ENCODE peak calls at places on chromosomes 13 and 19, in eight cellular contexts. One of them, this sample, is unnamed.

GRCh38 chr13:37680137-37680536 is 81.6 kb upstream of the POSTN start:
- DNase-seq in IMR-90: no peak
- DNase-seq in stimulated activated CD4-positive, alpha-beta T cell treated with anti-CD3 and anti-CD28 coated beads, Interleukin-2, amount 100 ng/mL, for 48 hours: no peak
- DNase-seq in posterior cingulate gyrus: no peak
- DNase-seq in astrocyte of the spinal cord: no peak
- DNase-seq in fibroblast of pulmonary artery: no peak
- DNase-seq in pancreas: no peak
- DNase-seq in stimulated activated CD8-positive, alpha-beta memory T cell treated with anti-CD3 and anti-CD28 coated beads, Interleukin-7, amount 100 ng/mL, for 4 hours: no peak
- DNase-seq in this sample: no peak

GRCh38 chr19:45250216-45250831 is 747 bp upstream of the MARK4 start:
- DNase-seq in fibroblast of pulmonary artery: no peak
- DNase-seq in stimulated activated CD8-positive, alpha-beta memory T cell treated with anti-CD3 and anti-CD28 coated beads, Interleukin-7, amount 100 ng/mL, for 4 hours: no peak
- DNase-seq in pancreas: no peak
- DNase-seq in stimulated activated CD4-positive, alpha-beta T cell treated with anti-CD3 and anti-CD28 coated beads, Interleukin-2, amount 100 ng/mL, for 48 hours: no peak
- DNase-seq in IMR-90: no peak
- DNase-seq in posterior cingulate gyrus: no peak
- DNase-seq in astrocyte of the spinal cord: no peak
- DNase-seq in this sample: no peak

GRCh38 chr13:99656092-99656745 is 154.9 kb downstream of the TM9SF2 start:
- DNase-seq in astrocyte of the spinal cord: peak; percentile 70
- DNase-seq in pancreas: peak; percentile 51
- DNase-seq in stimulated activated CD4-positive, alpha-beta T cell treated with anti-CD3 and anti-CD28 coated beads, Interleukin-2, amount 100 ng/mL, for 48 hours: peak; percentile 85
- DNase-seq in stimulated activated CD8-positive, alpha-beta memory T cell treated with anti-CD3 and anti-CD28 coated beads, Interleukin-7, amount 100 ng/mL, for 4 hours: peak; percentile 62
- DNase-seq in IMR-90: peak; percentile 67
- DNase-seq in fibroblast of pulmonary artery: peak; percentile 81
- DNase-seq in posterior cingulate gyrus: peak; percentile 73
- DNase-seq in this sample: peak; percentile 89

GRCh38 chr19:3516675-3517207 is 10.6 kb downstream of the FZR1 start:
- DNase-seq in pancreas: peak; percentile 44
- DNase-seq in stimulated activated CD8-positive, alpha-beta memory T cell treated with anti-CD3 and anti-CD28 coated beads, Interleukin-7, amount 100 ng/mL, for 4 hours: no peak
- DNase-seq in stimulated activated CD4-positive, alpha-beta T cell treated with anti-CD3 and anti-CD28 coated beads, Interleukin-2, amount 100 ng/mL, for 48 hours: no peak
- DNase-seq in posterior cingulate gyrus: no peak
- DNase-seq in IMR-90: no peak
- DNase-seq in astrocyte of the spinal cord: no peak
- DNase-seq in fibroblast of pulmonary artery: no peak
- DNase-seq in this sample: peak; percentile 62

GRCh38 chr13:77138813-77139212 is 111.9 kb upstream of the FBXL3 start:
- DNase-seq in astrocyte of the spinal cord: no peak
- DNase-seq in stimulated activated CD4-positive, alpha-beta T cell treated with anti-CD3 and anti-CD28 coated beads, Interleukin-2, amount 100 ng/mL, for 48 hours: no peak
- DNase-seq in posterior cingulate gyrus: no peak
- DNase-seq in stimulated activated CD8-positive, alpha-beta memory T cell treated with anti-CD3 and anti-CD28 coated beads, Interleukin-7, amount 100 ng/mL, for 4 hours: no peak
- DNase-seq in IMR-90: no peak
- DNase-seq in pancreas: no peak
- DNase-seq in fibroblast of pulmonary artery: no peak
- DNase-seq in this sample: no peak

GRCh38 chr13:106472621-106473020 is 62.8 kb downstream of the EFNB2 start:
- DNase-seq in astrocyte of the spinal cord: no peak
- DNase-seq in fibroblast of pulmonary artery: no peak
- DNase-seq in posterior cingulate gyrus: no peak
- DNase-seq in stimulated activated CD4-positive, alpha-beta T cell treated with anti-CD3 and anti-CD28 coated beads, Interleukin-2, amount 100 ng/mL, for 48 hours: no peak
- DNase-seq in stimulated activated CD8-positive, alpha-beta memory T cell treated with anti-CD3 and anti-CD28 coated beads, Interleukin-7, amount 100 ng/mL, for 4 hours: no peak
- DNase-seq in IMR-90: no peak
- DNase-seq in pancreas: no peak
- DNase-seq in this sample: no peak

GRCh38 chr13:83780201-83780600 is 102.1 kb downstream of the SLITRK1 start:
- DNase-seq in stimulated activated CD4-positive, alpha-beta T cell treated with anti-CD3 and anti-CD28 coated beads, Interleukin-2, amount 100 ng/mL, for 48 hours: no peak
- DNase-seq in astrocyte of the spinal cord: peak; percentile 16
- DNase-seq in fibroblast of pulmonary artery: peak; percentile 63
- DNase-seq in stimulated activated CD8-positive, alpha-beta memory T cell treated with anti-CD3 and anti-CD28 coated beads, Interleukin-7, amount 100 ng/mL, for 4 hours: no peak
- DNase-seq in IMR-90: peak; percentile 15
- DNase-seq in posterior cingulate gyrus: no peak
- DNase-seq in pancreas: no peak
- DNase-seq in this sample: no peak

GRCh38 chr13:75372517-75372916 is 109.5 kb downstream of the TBC1D4 start:
- DNase-seq in posterior cingulate gyrus: no peak
- DNase-seq in IMR-90: peak; percentile 62
- DNase-seq in astrocyte of the spinal cord: peak; percentile 67
- DNase-seq in stimulated activated CD8-positive, alpha-beta memory T cell treated with anti-CD3 and anti-CD28 coated beads, Interleukin-7, amount 100 ng/mL, for 4 hours: no peak
- DNase-seq in fibroblast of pulmonary artery: peak; percentile 74
- DNase-seq in pancreas: no peak
- DNase-seq in stimulated activated CD4-positive, alpha-beta T cell treated with anti-CD3 and anti-CD28 coated beads, Interleukin-2, amount 100 ng/mL, for 48 hours: no peak
- DNase-seq in this sample: no peak

GRCh38 chr19:347946-348861 is 3.6 kb upstream of the MIER2 start:
- DNase-seq in astrocyte of the spinal cord: no peak
- DNase-seq in stimulated activated CD8-positive, alpha-beta memory T cell treated with anti-CD3 and anti-CD28 coated beads, Interleukin-7, amount 100 ng/mL, for 4 hours: no peak
- DNase-seq in IMR-90: no peak
- DNase-seq in fibroblast of pulmonary artery: peak; percentile 14
- DNase-seq in pancreas: no peak
- DNase-seq in stimulated activated CD4-positive, alpha-beta T cell treated with anti-CD3 and anti-CD28 coated beads, Interleukin-2, amount 100 ng/mL, for 48 hours: no peak
- DNase-seq in posterior cingulate gyrus: no peak
- DNase-seq in this sample: no peak

GRCh38 chr19:55483681-55484361 is 1.2 kb upstream of the NAT14 start:
- DNase-seq in stimulated activated CD4-positive, alpha-beta T cell treated with anti-CD3 and anti-CD28 coated beads, Interleukin-2, amount 100 ng/mL, for 48 hours: no peak
- DNase-seq in stimulated activated CD8-positive, alpha-beta memory T cell treated with anti-CD3 and anti-CD28 coated beads, Interleukin-7, amount 100 ng/mL, for 4 hours: no peak
- DNase-seq in posterior cingulate gyrus: no peak
- DNase-seq in astrocyte of the spinal cord: no peak
- DNase-seq in fibroblast of pulmonary artery: no peak
- DNase-seq in pancreas: no peak
- DNase-seq in IMR-90: no peak
- DNase-seq in this sample: no peak

GRCh38 chr13:20980899-20981298 is 78.4 kb upstream of the XPO4 start:
- DNase-seq in posterior cingulate gyrus: no peak
- DNase-seq in fibroblast of pulmonary artery: no peak
- DNase-seq in stimulated activated CD4-positive, alpha-beta T cell treated with anti-CD3 and anti-CD28 coated beads, Interleukin-2, amount 100 ng/mL, for 48 hours: no peak
- DNase-seq in IMR-90: no peak
- DNase-seq in pancreas: no peak
- DNase-seq in stimulated activated CD8-positive, alpha-beta memory T cell treated with anti-CD3 and anti-CD28 coated beads, Interleukin-7, amount 100 ng/mL, for 4 hours: no peak
- DNase-seq in astrocyte of the spinal cord: no peak
- DNase-seq in this sample: no peak